ENCODE peak calls at places on chromosomes 3 and 15, in seven cellular contexts. One of them, this sample, is unnamed.

GRCh38 chr15:95557226-95558046 is 773.1 kb upstream of the NR2F2 start:
- DNase-seq in T-helper 2 cell: no peak
- DNase-seq in activated CD4-positive, alpha-beta T cell treated with anti-CD3 and anti-CD28 coated beads, Interleukin-2, amount 50 U/mL, for 1 hour: no peak
- DNase-seq in brain microvascular endothelial cell: peak; percentile 92
- DNase-seq in substantia nigra: no peak
- DNase-seq in aorta: peak; percentile 55
- DNase-seq in T-helper 1 cell: no peak
- DNase-seq in this sample: no peak

GRCh38 chr3:59654120-59654952 is 604.5 kb upstream of the CFAP20DC start:
- DNase-seq in aorta: no peak
- DNase-seq in T-helper 2 cell: no peak
- DNase-seq in substantia nigra: peak; percentile 3
- DNase-seq in brain microvascular endothelial cell: no peak
- DNase-seq in activated CD4-positive, alpha-beta T cell treated with anti-CD3 and anti-CD28 coated beads, Interleukin-2, amount 50 U/mL, for 1 hour: no peak
- DNase-seq in T-helper 1 cell: no peak
- DNase-seq in this sample: no peak

GRCh38 chr3:47841786-47842349 is 38.9 kb downstream of the DHX30 start:
- DNase-seq in T-helper 2 cell: no peak
- DNase-seq in aorta: no peak
- DNase-seq in brain microvascular endothelial cell: no peak
- DNase-seq in activated CD4-positive, alpha-beta T cell treated with anti-CD3 and anti-CD28 coated beads, Interleukin-2, amount 50 U/mL, for 1 hour: no peak
- DNase-seq in T-helper 1 cell: no peak
- DNase-seq in substantia nigra: no peak
- DNase-seq in this sample: no peak

GRCh38 chr15:97235285-97235985 is 725.1 kb upstream of the ARRDC4 start:
- DNase-seq in T-helper 2 cell: no peak
- DNase-seq in activated CD4-positive, alpha-beta T cell treated with anti-CD3 and anti-CD28 coated beads, Interleukin-2, amount 50 U/mL, for 1 hour: peak; percentile 11
- DNase-seq in aorta: no peak
- DNase-seq in T-helper 1 cell: no peak
- DNase-seq in substantia nigra: no peak
- DNase-seq in brain microvascular endothelial cell: peak; percentile 51
- DNase-seq in this sample: no peak

GRCh38 chr3:126026277-126026751 is 57.3 kb downstream of the ROPN1B start:
- DNase-seq in brain microvascular endothelial cell: no peak
- DNase-seq in T-helper 2 cell: no peak
- DNase-seq in substantia nigra: no peak
- DNase-seq in T-helper 1 cell: no peak
- DNase-seq in activated CD4-positive, alpha-beta T cell treated with anti-CD3 and anti-CD28 coated beads, Interleukin-2, amount 50 U/mL, for 1 hour: no peak
- DNase-seq in aorta: no peak
- DNase-seq in this sample: no peak

GRCh38 chr3:43923101-43923979 is 232.6 kb downstream of the ABHD5 start:
- DNase-seq in substantia nigra: no peak
- DNase-seq in aorta: no peak
- DNase-seq in T-helper 1 cell: no peak
- DNase-seq in T-helper 2 cell: no peak
- DNase-seq in activated CD4-positive, alpha-beta T cell treated with anti-CD3 and anti-CD28 coated beads, Interleukin-2, amount 50 U/mL, for 1 hour: no peak
- DNase-seq in brain microvascular endothelial cell: no peak
- DNase-seq in this sample: no peak

GRCh38 chr3:190319660-190320059 is 2.6 kb downstream of the CLDN1 start:
- DNase-seq in substantia nigra: no peak
- DNase-seq in aorta: no peak
- DNase-seq in T-helper 2 cell: peak; percentile 38
- DNase-seq in activated CD4-positive, alpha-beta T cell treated with anti-CD3 and anti-CD28 coated beads, Interleukin-2, amount 50 U/mL, for 1 hour: no peak
- DNase-seq in brain microvascular endothelial cell: no peak
- DNase-seq in T-helper 1 cell: no peak
- DNase-seq in this sample: no peak

GRCh38 chr3:114092151-114093000 is 35.8 kb downstream of the QTRT2 start:
- DNase-seq in brain microvascular endothelial cell: no peak
- DNase-seq in activated CD4-positive, alpha-beta T cell treated with anti-CD3 and anti-CD28 coated beads, Interleukin-2, amount 50 U/mL, for 1 hour: no peak
- DNase-seq in T-helper 1 cell: no peak
- DNase-seq in substantia nigra: no peak
- DNase-seq in aorta: no peak
- DNase-seq in T-helper 2 cell: no peak
- DNase-seq in this sample: no peak

GRCh38 chr3:16937421-16937820 is 52.7 kb downstream of the PLCL2 start:
- DNase-seq in T-helper 2 cell: no peak
- DNase-seq in brain microvascular endothelial cell: no peak
- DNase-seq in substantia nigra: no peak
- DNase-seq in aorta: no peak
- DNase-seq in activated CD4-positive, alpha-beta T cell treated with anti-CD3 and anti-CD28 coated beads, Interleukin-2, amount 50 U/mL, for 1 hour: no peak
- DNase-seq in T-helper 1 cell: no peak
- DNase-seq in this sample: no peak

GRCh38 chr15:85763557-85764303 is 31.0 kb downstream of the KLHL25 start:
- DNase-seq in substantia nigra: no peak
- DNase-seq in brain microvascular endothelial cell: no peak
- DNase-seq in activated CD4-positive, alpha-beta T cell treated with anti-CD3 and anti-CD28 coated beads, Interleukin-2, amount 50 U/mL, for 1 hour: no peak
- DNase-seq in T-helper 2 cell: no peak
- DNase-seq in aorta: no peak
- DNase-seq in T-helper 1 cell: no peak
- DNase-seq in this sample: no peak

GRCh38 chr15:95409924-95410323 is 920.6 kb upstream of the NR2F2 start:
- DNase-seq in T-helper 2 cell: no peak
- DNase-seq in T-helper 1 cell: no peak
- DNase-seq in substantia nigra: no peak
- DNase-seq in aorta: no peak
- DNase-seq in activated CD4-positive, alpha-beta T cell treated with anti-CD3 and anti-CD28 coated beads, Interleukin-2, amount 50 U/mL, for 1 hour: no peak
- DNase-seq in brain microvascular endothelial cell: no peak
- DNase-seq in this sample: no peak

GRCh38 chr15:51198701-51199253 is 104.1 kb upstream of the TNFAIP8L3 start:
- DNase-seq in aorta: peak; percentile 59
- DNase-seq in activated CD4-positive, alpha-beta T cell treated with anti-CD3 and anti-CD28 coated beads, Interleukin-2, amount 50 U/mL, for 1 hour: no peak
- DNase-seq in T-helper 2 cell: no peak
- DNase-seq in brain microvascular endothelial cell: no peak
- DNase-seq in substantia nigra: peak; percentile 24
- DNase-seq in T-helper 1 cell: no peak
- DNase-seq in this sample: no peak

GRCh38 chr15:39669671-39670070 is 88.8 kb downstream of the THBS1 start:
- DNase-seq in T-helper 1 cell: no peak
- DNase-seq in T-helper 2 cell: no peak
- DNase-seq in brain microvascular endothelial cell: no peak
- DNase-seq in aorta: no peak
- DNase-seq in substantia nigra: no peak
- DNase-seq in activated CD4-positive, alpha-beta T cell treated with anti-CD3 and anti-CD28 coated beads, Interleukin-2, amount 50 U/mL, for 1 hour: no peak
- DNase-seq in this sample: no peak

GRCh38 chr3:139585820-139586219 is 46.3 kb upstream of the RBP1 start:
- DNase-seq in T-helper 2 cell: no peak
- DNase-seq in substantia nigra: no peak
- DNase-seq in T-helper 1 cell: no peak
- DNase-seq in activated CD4-positive, alpha-beta T cell treated with anti-CD3 and anti-CD28 coated beads, Interleukin-2, amount 50 U/mL, for 1 hour: no peak
- DNase-seq in brain microvascular endothelial cell: no peak
- DNase-seq in aorta: no peak
- DNase-seq in this sample: no peak

GRCh38 chr15:94968133-94968532 is 736.8 kb downstream of the MCTP2 start:
- DNase-seq in T-helper 2 cell: no peak
- DNase-seq in brain microvascular endothelial cell: peak; percentile 5
- DNase-seq in substantia nigra: no peak
- DNase-seq in activated CD4-positive, alpha-beta T cell treated with anti-CD3 and anti-CD28 coated beads, Interleukin-2, amount 50 U/mL, for 1 hour: no peak
- DNase-seq in T-helper 1 cell: no peak
- DNase-seq in aorta: no peak
- DNase-seq in this sample: no peak

GRCh38 chr3:48034000-48034516 is 17.8 kb upstream of the MAP4 start:
- DNase-seq in T-helper 1 cell: no peak
- DNase-seq in activated CD4-positive, alpha-beta T cell treated with anti-CD3 and anti-CD28 coated beads, Interleukin-2, amount 50 U/mL, for 1 hour: no peak
- DNase-seq in substantia nigra: no peak
- DNase-seq in T-helper 2 cell: no peak
- DNase-seq in brain microvascular endothelial cell: peak; percentile 69
- DNase-seq in aorta: no peak
- DNase-seq in this sample: no peak

GRCh38 chr3:22147161-22147560 is 396.2 kb upstream of the ZNF385D start:
- DNase-seq in aorta: no peak
- DNase-seq in T-helper 1 cell: no peak
- DNase-seq in T-helper 2 cell: no peak
- DNase-seq in brain microvascular endothelial cell: no peak
- DNase-seq in activated CD4-positive, alpha-beta T cell treated with anti-CD3 and anti-CD28 coated beads, Interleukin-2, amount 50 U/mL, for 1 hour: no peak
- DNase-seq in substantia nigra: no peak
- DNase-seq in this sample: no peak

GRCh38 chr3:108218811-108219210 is 3.4 kb downstream of the IFT57 start:
- DNase-seq in activated CD4-positive, alpha-beta T cell treated with anti-CD3 and anti-CD28 coated beads, Interleukin-2, amount 50 U/mL, for 1 hour: no peak
- DNase-seq in T-helper 2 cell: no peak
- DNase-seq in substantia nigra: no peak
- DNase-seq in brain microvascular endothelial cell: no peak
- DNase-seq in T-helper 1 cell: no peak
- DNase-seq in aorta: no peak
- DNase-seq in this sample: no peak

GRCh38 chr3:113552851-113553250 is 20.5 kb downstream of the SIDT1 start:
- DNase-seq in T-helper 2 cell: no peak
- DNase-seq in activated CD4-positive, alpha-beta T cell treated with anti-CD3 and anti-CD28 coated beads, Interleukin-2, amount 50 U/mL, for 1 hour: peak; percentile 27
- DNase-seq in brain microvascular endothelial cell: no peak
- DNase-seq in T-helper 1 cell: no peak
- DNase-seq in substantia nigra: no peak
- DNase-seq in aorta: no peak
- DNase-seq in this sample: peak; percentile 6

GRCh38 chr3:49022751-49023171 is 840 bp downstream of the NDUFAF3 start:
- DNase-seq in substantia nigra: no peak
- DNase-seq in aorta: no peak
- DNase-seq in brain microvascular endothelial cell: no peak
- DNase-seq in activated CD4-positive, alpha-beta T cell treated with anti-CD3 and anti-CD28 coated beads, Interleukin-2, amount 50 U/mL, for 1 hour: no peak
- DNase-seq in T-helper 1 cell: no peak
- DNase-seq in T-helper 2 cell: no peak
- DNase-seq in this sample: no peak

GRCh38 chr3:3110299-3110630 is at the start of gene IL5RA:
- DNase-seq in aorta: no peak
- DNase-seq in activated CD4-positive, alpha-beta T cell treated with anti-CD3 and anti-CD28 coated beads, Interleukin-2, amount 50 U/mL, for 1 hour: peak; percentile 1
- DNase-seq in substantia nigra: no peak
- DNase-seq in T-helper 2 cell: no peak
- DNase-seq in T-helper 1 cell: peak; percentile 21
- DNase-seq in brain microvascular endothelial cell: no peak
- DNase-seq in this sample: no peak

GRCh38 chr3:47410801-47411646 is 30.2 kb downstream of the PTPN23 start:
- DNase-seq in activated CD4-positive, alpha-beta T cell treated with anti-CD3 and anti-CD28 coated beads, Interleukin-2, amount 50 U/mL, for 1 hour: no peak
- DNase-seq in T-helper 1 cell: no peak
- DNase-seq in aorta: no peak
- DNase-seq in T-helper 2 cell: no peak
- DNase-seq in brain microvascular endothelial cell: no peak
- DNase-seq in substantia nigra: no peak
- DNase-seq in this sample: no peak

GRCh38 chr15:38130739-38131498 is 121.7 kb upstream of the SPRED1 start:
- DNase-seq in substantia nigra: peak; percentile 63
- DNase-seq in T-helper 1 cell: no peak
- DNase-seq in activated CD4-positive, alpha-beta T cell treated with anti-CD3 and anti-CD28 coated beads, Interleukin-2, amount 50 U/mL, for 1 hour: no peak
- DNase-seq in brain microvascular endothelial cell: peak; percentile 88
- DNase-seq in aorta: peak; percentile 92
- DNase-seq in T-helper 2 cell: no peak
- DNase-seq in this sample: no peak

GRCh38 chr15:31344824-31345605 is 18.4 kb downstream of the KLF13 start:
- DNase-seq in T-helper 2 cell: no peak
- DNase-seq in substantia nigra: no peak
- DNase-seq in aorta: no peak
- DNase-seq in activated CD4-positive, alpha-beta T cell treated with anti-CD3 and anti-CD28 coated beads, Interleukin-2, amount 50 U/mL, for 1 hour: no peak
- DNase-seq in brain microvascular endothelial cell: no peak
- DNase-seq in T-helper 1 cell: no peak
- DNase-seq in this sample: no peak

GRCh38 chr3:197428117-197428761 is 127.5 kb downstream of the BDH1 start:
- DNase-seq in aorta: peak; percentile 56
- DNase-seq in T-helper 2 cell: peak; percentile 16
- DNase-seq in activated CD4-positive, alpha-beta T cell treated with anti-CD3 and anti-CD28 coated beads, Interleukin-2, amount 50 U/mL, for 1 hour: peak; percentile 27
- DNase-seq in brain microvascular endothelial cell: no peak
- DNase-seq in T-helper 1 cell: no peak
- DNase-seq in substantia nigra: no peak
- DNase-seq in this sample: no peak

This sample was measured in effector CD8-positive, alpha-beta T cell.